ENCODE peak calls at places on chromosomes 7 and 10, in ten cellular contexts. One of them, this sample, is unnamed.

GRCh38 chr7:82778021-82778420 is 334.4 kb upstream of the CACNA2D1 start:
- DNase-seq in adrenal gland: no peak
- DNase-seq in psoas muscle: no peak
- DNase-seq in GM23338: no peak
- DNase-seq in breast epithelium: no peak
- DNase-seq in A549: no peak
- DNase-seq in mucosa of descending colon: no peak
- DNase-seq in ovary: no peak
- DNase-seq in endodermal cell: no peak
- DNase-seq in A673: no peak
- DNase-seq in this sample: no peak

GRCh38 chr7:29345590-29345989 is 151.0 kb downstream of the CHN2 start:
- DNase-seq in adrenal gland: peak; percentile 42
- DNase-seq in breast epithelium: no peak
- DNase-seq in GM23338: peak; percentile 75
- DNase-seq in endodermal cell: peak; percentile 86
- DNase-seq in A549: peak; percentile 12
- DNase-seq in psoas muscle: peak; percentile 28
- DNase-seq in A673: peak; percentile 49
- DNase-seq in ovary: no peak
- DNase-seq in mucosa of descending colon: no peak
- DNase-seq in this sample: peak; percentile 57

GRCh38 chr10:27723436-27723835 is 22.2 kb downstream of the MKX start:
- DNase-seq in breast epithelium: no peak
- DNase-seq in A673: no peak
- DNase-seq in A549: no peak
- DNase-seq in ovary: no peak
- DNase-seq in GM23338: peak; percentile 21
- DNase-seq in mucosa of descending colon: no peak
- DNase-seq in endodermal cell: no peak
- DNase-seq in psoas muscle: no peak
- DNase-seq in adrenal gland: no peak
- DNase-seq in this sample: no peak

GRCh38 chr10:27745719-27746363 is at the start of gene MKX:
- DNase-seq in breast epithelium: peak; percentile 56
- DNase-seq in psoas muscle: peak; percentile 62
- DNase-seq in GM23338: peak; percentile 95
- DNase-seq in endodermal cell: peak; percentile 94
- DNase-seq in A673: peak; percentile 53
- DNase-seq in mucosa of descending colon: peak; percentile 62
- DNase-seq in A549: peak; percentile 31
- DNase-seq in adrenal gland: peak; percentile 35
- DNase-seq in ovary: peak; percentile 88
- DNase-seq in this sample: peak; percentile 39

GRCh38 chr10:100713049-100713858 is 32.1 kb upstream of the PAX2 start:
- DNase-seq in breast epithelium: no peak
- DNase-seq in ovary: no peak
- DNase-seq in psoas muscle: no peak
- DNase-seq in mucosa of descending colon: no peak
- DNase-seq in A673: no peak
- DNase-seq in GM23338: peak; percentile 63
- DNase-seq in A549: no peak
- DNase-seq in adrenal gland: no peak
- DNase-seq in endodermal cell: peak; percentile 73
- DNase-seq in this sample: no peak

GRCh38 chr10:128411624-128412023 is 285.4 kb upstream of the MKI67 start:
- DNase-seq in A673: no peak
- DNase-seq in endodermal cell: peak; percentile 44
- DNase-seq in ovary: no peak
- DNase-seq in breast epithelium: no peak
- DNase-seq in A549: no peak
- DNase-seq in mucosa of descending colon: no peak
- DNase-seq in psoas muscle: no peak
- DNase-seq in GM23338: peak; percentile 38
- DNase-seq in adrenal gland: no peak
- DNase-seq in this sample: no peak

GRCh38 chr10:22437620-22438588 is 92.6 kb downstream of the SPAG6 start:
- DNase-seq in adrenal gland: no peak
- DNase-seq in ovary: peak; percentile 58
- DNase-seq in mucosa of descending colon: no peak
- DNase-seq in psoas muscle: no peak
- DNase-seq in GM23338: peak; percentile 26
- DNase-seq in A673: no peak
- DNase-seq in breast epithelium: no peak
- DNase-seq in A549: no peak
- DNase-seq in endodermal cell: no peak
- DNase-seq in this sample: no peak

GRCh38 chr7:149883452-149883861 is 9.7 kb downstream of the ATP6V0E2 start:
- DNase-seq in A549: peak; percentile 62
- DNase-seq in GM23338: peak; percentile 91
- DNase-seq in A673: peak; percentile 60
- DNase-seq in ovary: peak; percentile 55
- DNase-seq in endodermal cell: peak; percentile 90
- DNase-seq in breast epithelium: peak; percentile 57
- DNase-seq in mucosa of descending colon: peak; percentile 63
- DNase-seq in adrenal gland: peak; percentile 52
- DNase-seq in psoas muscle: peak; percentile 58
- DNase-seq in this sample: peak; percentile 75

GRCh38 chr10:11176746-11177145 is 159.1 kb downstream of the CELF2 start:
- DNase-seq in breast epithelium: no peak
- DNase-seq in mucosa of descending colon: no peak
- DNase-seq in GM23338: no peak
- DNase-seq in A549: no peak
- DNase-seq in ovary: no peak
- DNase-seq in endodermal cell: no peak
- DNase-seq in A673: no peak
- DNase-seq in adrenal gland: no peak
- DNase-seq in psoas muscle: no peak
- DNase-seq in this sample: no peak

GRCh38 chr7:47757946-47758371 is 176.0 kb upstream of the TNS3 start:
- DNase-seq in endodermal cell: no peak
- DNase-seq in GM23338: no peak
- DNase-seq in ovary: peak; percentile 77
- DNase-seq in adrenal gland: peak; percentile 37
- DNase-seq in breast epithelium: peak; percentile 81
- DNase-seq in A673: no peak
- DNase-seq in A549: no peak
- DNase-seq in mucosa of descending colon: peak; percentile 64
- DNase-seq in psoas muscle: peak; percentile 72
- DNase-seq in this sample: peak; percentile 50

GRCh38 chr7:64180989-64181388 is 26.0 kb upstream of the ZNF735 start:
- DNase-seq in ovary: no peak
- DNase-seq in mucosa of descending colon: no peak
- DNase-seq in breast epithelium: no peak
- DNase-seq in endodermal cell: no peak
- DNase-seq in psoas muscle: no peak
- DNase-seq in GM23338: peak; percentile 21
- DNase-seq in A549: peak; percentile 6
- DNase-seq in A673: no peak
- DNase-seq in adrenal gland: no peak
- DNase-seq in this sample: no peak
- TF ChIP-seq CTCF in ovary: no peak
- TF ChIP-seq CTCF in mucosa of descending colon: no peak
- TF ChIP-seq CTCF in breast epithelium: no peak
- TF ChIP-seq CTCF in endodermal cell: peak; percentile 43
- TF ChIP-seq CTCF in psoas muscle: no peak
- TF ChIP-seq CTCF in GM23338: peak; percentile 15
- TF ChIP-seq CTCF in A549: no peak
- TF ChIP-seq CTCF in A673: peak; percentile 18
- TF ChIP-seq CTCF in adrenal gland: no peak
- TF ChIP-seq CTCF in this sample: peak; percentile 39

GRCh38 chr7:26329520-26330269 is 38.0 kb downstream of the SNX10 start:
- DNase-seq in A549: no peak
- DNase-seq in A673: no peak
- DNase-seq in breast epithelium: no peak
- DNase-seq in adrenal gland: no peak
- DNase-seq in GM23338: no peak
- DNase-seq in endodermal cell: no peak
- DNase-seq in mucosa of descending colon: no peak
- DNase-seq in ovary: no peak
- DNase-seq in psoas muscle: peak; percentile 23
- DNase-seq in this sample: peak; percentile 63
- H3K4me3 ChIP-seq in A549: no peak overlapping the region
- H3K4me3 ChIP-seq in A673: no peak overlapping the region
- H3K4me3 ChIP-seq in breast epithelium: no peak overlapping the region
- H3K4me3 ChIP-seq in adrenal gland: no peak overlapping the region
- H3K4me3 ChIP-seq in GM23338: no peak overlapping the region
- H3K4me3 ChIP-seq in endodermal cell: no peak overlapping the region
- H3K4me3 ChIP-seq in mucosa of descending colon: no peak overlapping the region
- H3K4me3 ChIP-seq in ovary: no peak overlapping the region
- H3K4me3 ChIP-seq in psoas muscle: no peak overlapping the region
- H3K4me3 ChIP-seq in this sample: no peak overlapping the region

DNA sequence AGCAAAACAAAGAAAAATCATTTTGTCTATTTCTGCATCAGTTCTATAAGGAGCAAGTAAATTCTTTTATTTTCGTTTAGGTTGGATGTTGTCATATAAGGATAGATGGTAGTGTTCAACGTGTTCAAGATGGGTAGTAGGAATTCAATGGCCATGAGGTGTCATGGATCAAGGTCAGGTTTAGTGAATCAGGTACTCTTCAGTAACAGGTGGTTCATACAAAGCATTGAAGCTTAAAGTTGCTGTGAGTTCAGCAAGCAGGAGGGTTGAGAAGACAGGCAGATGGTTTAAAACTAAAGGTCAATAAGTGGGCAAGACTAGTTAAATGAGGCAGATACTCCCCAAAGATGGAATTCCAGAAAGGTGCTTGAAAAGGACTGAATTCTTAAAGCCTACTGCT is 5.6 kb downstream of the LUC7L2 start:
- DNase-seq in breast epithelium: no peak
- DNase-seq in A549: no peak
- DNase-seq in GM23338: no peak
- DNase-seq in A673: no peak
- DNase-seq in mucosa of descending colon: no peak
- DNase-seq in endodermal cell: no peak
- DNase-seq in adrenal gland: no peak
- DNase-seq in psoas muscle: no peak
- DNase-seq in ovary: no peak
- DNase-seq in this sample: no peak
- H3K4me1 ChIP-seq in breast epithelium: no peaks in the 10 kb centered on the region
- H3K4me1 ChIP-seq in A549: peaks cover 36% of the 10 kb centered on the region
- H3K4me1 ChIP-seq in GM23338: peaks cover 34% of the 10 kb centered on the region
- H3K4me1 ChIP-seq in A673: peaks cover 16% of the 10 kb centered on the region
- H3K4me1 ChIP-seq in mucosa of descending colon: peaks cover 13% of the 10 kb centered on the region
- H3K4me1 ChIP-seq in endodermal cell: peaks cover 12% of the 10 kb centered on the region
- H3K4me1 ChIP-seq in adrenal gland: peaks cover 8% of the 10 kb centered on the region
- H3K4me1 ChIP-seq in psoas muscle: peaks cover 64% of the 10 kb centered on the region
- H3K4me1 ChIP-seq in ovary: peaks cover 8% of the 10 kb centered on the region
- H3K4me1 ChIP-seq in this sample: peaks cover 26% of the 10 kb centered on the region

GRCh38 chr7:140810830-140811556 is 113.7 kb downstream of the BRAF start:
- DNase-seq in endodermal cell: peak; percentile 88
- DNase-seq in A549: peak; percentile 75
- DNase-seq in psoas muscle: no peak
- DNase-seq in A673: peak; percentile 72
- DNase-seq in GM23338: peak; percentile 87
- DNase-seq in ovary: peak; percentile 50
- DNase-seq in breast epithelium: no peak
- DNase-seq in mucosa of descending colon: no peak
- DNase-seq in adrenal gland: peak; percentile 67
- DNase-seq in this sample: no peak
- TF ChIP-seq CTCF in endodermal cell: peak; percentile 91
- TF ChIP-seq CTCF in A549: peak; percentile 85
- TF ChIP-seq CTCF in psoas muscle: peak; percentile 79
- TF ChIP-seq CTCF in A673: peak; percentile 85
- TF ChIP-seq CTCF in GM23338: peak; percentile 91
- TF ChIP-seq CTCF in ovary: peak; percentile 57
- TF ChIP-seq CTCF in breast epithelium: peak; percentile 62
- TF ChIP-seq CTCF in mucosa of descending colon: peak; percentile 24
- TF ChIP-seq CTCF in adrenal gland: peak; percentile 73
- TF ChIP-seq CTCF in this sample: peak; percentile 79

GRCh38 chr7:42099837-42100508 is 137.0 kb downstream of the GLI3 start:
- DNase-seq in adrenal gland: no peak
- DNase-seq in endodermal cell: no peak
- DNase-seq in GM23338: no peak
- DNase-seq in A549: no peak
- DNase-seq in A673: no peak
- DNase-seq in mucosa of descending colon: no peak
- DNase-seq in psoas muscle: no peak
- DNase-seq in ovary: no peak
- DNase-seq in breast epithelium: no peak
- DNase-seq in this sample: no peak
- H3K4me3 ChIP-seq in adrenal gland: no peak overlapping the region
- H3K4me3 ChIP-seq in endodermal cell: no peak overlapping the region
- H3K4me3 ChIP-seq in GM23338: no peak overlapping the region
- H3K4me3 ChIP-seq in A549: no peak overlapping the region
- H3K4me3 ChIP-seq in A673: no peak overlapping the region
- H3K4me3 ChIP-seq in mucosa of descending colon: no peak overlapping the region
- H3K4me3 ChIP-seq in psoas muscle: no peak overlapping the region
- H3K4me3 ChIP-seq in ovary: no peak overlapping the region
- H3K4me3 ChIP-seq in breast epithelium: no peak overlapping the region
- H3K4me3 ChIP-seq in this sample: no peak overlapping the region

GRCh38 chr10:110357252-110357780 is 52.6 kb upstream of the SMNDC1 start:
- DNase-seq in A673: no peak
- DNase-seq in GM23338: no peak
- DNase-seq in breast epithelium: no peak
- DNase-seq in endodermal cell: no peak
- DNase-seq in adrenal gland: no peak
- DNase-seq in psoas muscle: no peak
- DNase-seq in A549: peak; percentile 50
- DNase-seq in mucosa of descending colon: peak; percentile 62
- DNase-seq in ovary: peak; percentile 40
- DNase-seq in this sample: no peak

GRCh38 chr10:110357871-110358270 is 53.2 kb upstream of the SMNDC1 start:
- DNase-seq in adrenal gland: no peak
- DNase-seq in mucosa of descending colon: no peak
- DNase-seq in ovary: no peak
- DNase-seq in GM23338: no peak
- DNase-seq in endodermal cell: no peak
- DNase-seq in psoas muscle: no peak
- DNase-seq in A673: no peak
- DNase-seq in A549: no peak
- DNase-seq in breast epithelium: no peak
- DNase-seq in this sample: no peak

GRCh38 chr10:110358869-110359629 is 54.3 kb upstream of the SMNDC1 start:
- DNase-seq in breast epithelium: peak; percentile 61
- DNase-seq in ovary: no peak
- DNase-seq in mucosa of descending colon: no peak
- DNase-seq in psoas muscle: no peak
- DNase-seq in adrenal gland: no peak
- DNase-seq in A549: peak; percentile 37
- DNase-seq in A673: no peak
- DNase-seq in GM23338: peak; percentile 71
- DNase-seq in endodermal cell: peak; percentile 82
- DNase-seq in this sample: no peak

GRCh38 chr10:110356628-110357245 is 52.0 kb upstream of the SMNDC1 start:
- DNase-seq in breast epithelium: no peak
- DNase-seq in A673: no peak
- DNase-seq in adrenal gland: peak; percentile 55
- DNase-seq in A549: peak; percentile 58
- DNase-seq in endodermal cell: no peak
- DNase-seq in ovary: peak; percentile 31
- DNase-seq in psoas muscle: no peak
- DNase-seq in mucosa of descending colon: peak; percentile 82
- DNase-seq in GM23338: no peak
- DNase-seq in this sample: no peak

DNA sequence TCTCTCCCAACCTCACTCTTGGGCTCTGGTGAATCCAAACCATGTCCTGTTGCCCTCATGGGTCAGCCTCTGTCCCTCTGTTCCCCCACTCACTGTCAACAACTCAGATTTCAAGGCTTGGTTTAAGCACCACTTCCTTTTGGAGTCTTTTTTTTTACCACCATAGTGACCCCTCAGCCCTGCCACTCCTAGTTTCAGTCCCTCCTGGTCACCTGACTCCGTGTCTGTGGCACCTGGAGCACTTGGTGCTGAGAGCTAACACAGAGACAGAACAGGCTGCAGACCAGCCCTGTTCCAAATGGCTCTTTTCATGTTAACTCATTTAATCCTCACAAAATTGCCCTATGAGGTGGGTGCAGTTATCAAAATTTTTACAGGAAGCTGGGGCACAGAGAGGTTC is 53.6 kb upstream of the SMNDC1 start:
- DNase-seq in psoas muscle: no peak
- DNase-seq in mucosa of descending colon: no peak
- DNase-seq in ovary: no peak
- DNase-seq in adrenal gland: no peak
- DNase-seq in breast epithelium: no peak
- DNase-seq in A549: no peak
- DNase-seq in GM23338: no peak
- DNase-seq in endodermal cell: no peak
- DNase-seq in A673: no peak
- DNase-seq in this sample: no peak
- H3K4me1 ChIP-seq in psoas muscle: no peaks in the 10 kb centered on the region
- H3K4me1 ChIP-seq in mucosa of descending colon: no peaks in the 10 kb centered on the region
- H3K4me1 ChIP-seq in ovary: peaks cover 3% of the 10 kb centered on the region
- H3K4me1 ChIP-seq in adrenal gland: no peaks in the 10 kb centered on the region
- H3K4me1 ChIP-seq in breast epithelium: no peaks in the 10 kb centered on the region
- H3K4me1 ChIP-seq in A549: peaks cover 60% of the 10 kb centered on the region
- H3K4me1 ChIP-seq in GM23338: peaks cover 14% of the 10 kb centered on the region
- H3K4me1 ChIP-seq in endodermal cell: peaks cover 5% of the 10 kb centered on the region
- H3K4me1 ChIP-seq in A673: peaks cover 8% of the 10 kb centered on the region
- H3K4me1 ChIP-seq in this sample: peaks cover 3% of the 10 kb centered on the region